ENCODE peak calls at places on chromosomes 3 and 15, in ten cellular contexts. F is breast epithelium, C is IMR-90, E is spleen, J is adrenal gland, W is HepG2, T is hepatocyte, K is sigmoid colon, G is A549, P is cardiac muscle cell. D is an unnamed sample.

GRCh38 chr15:41804361-41804760 is 23.5 kb upstream of the JMJD7 start:
- DNase-seq in T (no peak), E (no peak), F (no peak), W (no peak), J (no peak), G (no peak), P (no peak), C (no peak), K (peak; percentile 50), D (no peak)

GRCh38 chr15:75508741-75509532 is 57.4 kb upstream of the SIN3A start:
- DNase-seq in K (no peak), W (peak; percentile 23), J (no peak), C (peak; percentile 65), G (peak; percentile 70), T (peak; percentile 42), P (peak; percentile 32), F (no peak), E (no peak), D (no peak)

GRCh38 chr3:36244728-36245127 is 135.6 kb upstream of the STAC start:
- DNase-seq in J (no peak), P (no peak), E (no peak), T (no peak), C (no peak), K (no peak), W (no peak), G (no peak), F (no peak), D (no peak)

GRCh38 chr3:139803294-139803693 is 125.5 kb upstream of the NMNAT3 start:
- DNase-seq in W (no peak), T (no peak), J (no peak), C (no peak), P (no peak), K (no peak), F (no peak), E (no peak), G (no peak), D (no peak)

GRCh38 chr15:28125673-28126651 is 26.8 kb upstream of the OCA2 start:
- DNase-seq in T (peak; percentile 81), J (no peak), G (peak; percentile 63), C (peak; percentile 64), P (peak; percentile 78), E (no peak), F (no peak), K (no peak), W (peak; percentile 37), D (peak; percentile 39)

GRCh38 chr15:101288905-101289513 is 6.0 kb downstream of the SNRPA1 start:
- DNase-seq in K (no peak), J (no peak), P (peak; percentile 70), F (no peak), T (peak; percentile 72), E (no peak), C (peak; percentile 55), W (peak; percentile 50), G (peak; percentile 73), D (no peak)

GRCh38 chr15:64619880-64620839 is 155.2 kb downstream of the RBPMS2 start:
- DNase-seq in J (no peak), F (no peak), P (no peak), C (peak; percentile 79), W (no peak), T (no peak), E (no peak), G (peak; percentile 25), K (no peak), D (no peak)

GRCh38 chr15:83299462-83299861 is 15.0 kb upstream of the BNC1 start:
- DNase-seq in E (no peak), C (no peak), K (no peak), F (no peak), G (no peak), T (no peak), J (no peak), W (no peak), P (no peak), D (no peak)

GRCh38 chr3:123743121-123743520 is 141.0 kb downstream of the MYLK start:
- DNase-seq in J (no peak), K (no peak), W (no peak), T (no peak), F (no peak), G (no peak), C (no peak), P (no peak), E (no peak), D (no peak)

GRCh38 chr3:181568248-181568647 is 143.5 kb upstream of the SOX2 start:
- DNase-seq in G (no peak), T (no peak), C (no peak), J (no peak), E (no peak), K (no peak), F (no peak), P (no peak), W (no peak), D (no peak)

GRCh38 chr3:30307548-30307947 is 298.9 kb upstream of the TGFBR2 start:
- DNase-seq in G (no peak), J (no peak), P (no peak), C (no peak), K (no peak), W (no peak), E (no peak), F (no peak), T (no peak), D (no peak)

DNA sequence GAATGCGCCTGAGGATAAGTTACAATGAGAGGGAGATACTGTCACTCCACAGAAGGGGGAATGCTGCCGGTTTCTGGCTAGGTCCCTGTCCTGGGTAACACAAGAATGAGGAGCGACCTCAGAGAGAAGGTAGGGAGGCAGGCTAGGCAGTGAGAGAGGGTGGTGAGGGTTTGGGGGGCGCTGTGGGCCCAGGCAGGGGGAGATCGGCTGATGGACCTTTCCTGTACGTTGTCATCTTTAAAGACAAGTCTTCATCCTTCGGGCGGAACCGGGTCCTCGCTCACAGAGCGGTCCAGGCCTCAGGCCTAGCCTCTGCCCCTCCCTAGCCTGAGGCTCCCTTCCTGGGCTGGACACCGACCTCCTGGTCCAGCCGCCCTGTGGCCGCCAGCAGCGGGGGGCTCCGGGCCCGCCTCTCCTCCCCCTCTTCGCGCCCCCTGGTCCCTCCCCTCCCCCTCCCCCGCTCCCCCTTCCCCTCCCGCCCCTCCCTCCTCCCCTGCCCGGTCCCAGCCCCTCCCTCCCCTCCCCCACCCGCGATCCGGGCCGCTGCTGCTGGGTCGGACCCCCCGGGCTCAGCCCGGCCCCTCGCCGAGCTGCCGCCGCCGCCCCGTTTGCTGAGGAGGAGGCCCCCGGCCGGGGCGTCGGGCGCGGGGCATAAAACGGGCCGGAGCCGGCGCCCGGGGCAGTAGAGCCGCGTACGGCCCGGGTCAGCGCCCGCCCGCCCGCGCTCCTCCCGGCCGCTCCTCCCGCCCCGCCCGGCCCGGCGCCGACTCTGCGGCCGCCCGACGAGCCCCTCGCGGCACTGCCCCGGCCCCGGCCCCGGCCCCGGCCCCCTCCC is at the start of gene CHRD:
- DNase-seq in F (no peak), P (peak; percentile 37), E (no peak), W (no peak), J (no peak), G (no peak), T (peak; percentile 34), K (peak; percentile 81), C (no peak), D (no peak)
- H3K4me3 ChIP-seq in F (peak within 1 kb of the TSS; percentile 57), P (peak within 1 kb of the TSS; percentile 61), E (peak within 1 kb of the TSS; percentile 44), W (peak within 1 kb of the TSS; percentile 79), J (peak within 1 kb of the TSS; percentile 87), G (peak within 1 kb of the TSS; percentile 70), T (peak within 1 kb of the TSS; percentile 67), K (peak within 1 kb of the TSS; percentile 57), C (peak within 1 kb of the TSS; percentile 39), D (peak within 1 kb of the TSS; percentile 48)

GRCh38 chr15:70806992-70807712 is 43.8 kb upstream of the UACA start:
- DNase-seq in E (peak; percentile 78), G (no peak), J (peak; percentile 75), K (peak; percentile 83), T (no peak), C (peak; percentile 26), F (no peak), W (no peak), P (no peak), D (peak; percentile 72)

GRCh38 chr15:70812827-70813364 is 41.1 kb downstream of the LARP6 start:
- DNase-seq in E (no peak), W (no peak), F (no peak), K (no peak), G (no peak), J (no peak), T (no peak), C (no peak), P (no peak), D (no peak)

GRCh38 chr15:70815604-70816003 is 38.4 kb downstream of the LARP6 start:
- DNase-seq in E (no peak), K (no peak), J (no peak), P (no peak), C (peak; percentile 46), F (no peak), T (no peak), W (peak; percentile 57), G (peak; percentile 53), D (no peak)

DNA sequence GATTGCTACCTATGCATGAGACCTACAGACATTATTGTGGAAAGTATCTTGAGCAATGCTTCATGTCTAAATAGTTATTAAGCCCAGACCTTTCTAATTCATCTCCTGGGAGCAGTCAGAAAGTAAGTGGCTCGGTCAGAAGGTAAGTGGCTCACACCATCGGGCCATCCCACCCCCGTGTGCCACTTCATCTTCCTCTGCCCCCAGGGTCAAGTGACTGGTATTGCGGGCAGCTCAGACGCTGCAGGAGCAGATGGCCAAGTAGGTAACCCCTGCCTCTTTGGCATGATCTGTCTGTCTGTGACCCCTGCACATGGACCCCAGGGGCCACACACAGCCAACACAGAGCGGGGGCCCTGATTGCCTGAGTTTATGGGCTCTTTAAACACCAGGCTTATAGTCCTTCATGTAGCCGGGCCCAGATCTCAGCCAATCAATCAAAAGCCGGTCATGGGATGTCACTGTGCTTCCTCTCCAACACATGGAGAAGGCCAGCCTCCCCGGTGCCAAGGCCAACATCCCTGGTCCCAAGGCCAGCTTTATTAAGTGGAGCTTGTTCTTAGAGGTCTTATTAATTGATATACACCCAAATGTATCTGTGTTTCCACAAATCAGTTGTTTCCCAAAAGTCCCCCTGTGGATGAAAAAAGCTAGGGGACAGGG is 42.9 kb downstream of the LARP6 start:
- DNase-seq in C (no peak), E (peak; percentile 79), J (peak; percentile 57), G (no peak), P (no peak), T (no peak), K (no peak), F (no peak), W (no peak), D (no peak)
- TF ChIP-seq CTCF in C (no peak), E (no peak), J (no peak), G (no peak), P (no peak), T (no peak), K (no peak), F (no peak), W (no peak), D (no peak)

DNA sequence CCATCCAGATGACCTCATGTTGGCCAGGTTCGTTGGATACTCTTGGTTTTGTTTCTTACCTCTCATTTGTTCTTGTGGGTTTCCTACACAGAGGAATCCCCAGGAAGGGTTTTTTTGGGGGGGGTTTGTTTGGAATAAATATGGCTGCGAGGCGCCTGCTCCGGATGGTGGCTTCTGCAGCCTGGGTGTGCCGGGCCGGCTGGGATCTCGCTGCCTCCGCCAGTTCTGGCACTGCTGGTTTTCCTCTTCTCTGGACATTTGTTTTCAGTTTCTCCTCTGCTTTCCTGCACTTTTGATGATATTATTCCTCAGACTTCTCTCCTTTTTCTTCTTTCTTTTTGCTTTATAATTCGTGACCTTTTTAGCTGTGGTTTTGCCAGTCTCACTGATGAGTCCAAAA is 187.4 kb downstream of the OR4M2 start:
- DNase-seq in J (no peak), K (no peak), G (no peak), E (no peak), F (no peak), W (no peak), T (no peak), P (no peak), C (no peak), D (no peak)
- H3K9me3 ChIP-seq in J (no peaks in the 10 kb centered on the region), K (no peaks in the 10 kb centered on the region), G (peaks cover 3% of the 10 kb centered on the region), E (no peaks in the 10 kb centered on the region), F (no peaks in the 10 kb centered on the region), W (no peaks in the 10 kb centered on the region), T (peaks cover 32% of the 10 kb centered on the region), P (no peaks in the 10 kb centered on the region), C (peaks cover 30% of the 10 kb centered on the region), D (no peaks in the 10 kb centered on the region)

GRCh38 chr3:83971693-83972092 is 987.1 kb upstream of the CADM2 start:
- DNase-seq in P (no peak), E (no peak), J (no peak), K (no peak), G (no peak), W (no peak), T (no peak), C (no peak), F (no peak), D (no peak)
- H3K4me3 ChIP-seq in P (no peak overlapping the region), E (no peak overlapping the region), J (no peak overlapping the region), K (no peak overlapping the region), G (no peak overlapping the region), W (no peak overlapping the region), T (no peak overlapping the region), C (no peak overlapping the region), F (no peak overlapping the region), D (no peak overlapping the region)

D was measured in upper lobe of right lung.